ENCODE peak calls at places on chromosomes 13 and 19, in eight cellular contexts. L is HCT116, E is kidney, N is heart right ventricle, S is breast epithelium, J is tibial nerve, X is AG09319, Z is nephron progenitor cell. R is an unnamed sample.

GRCh38 chr19:51467864-51468544 is 9.8 kb upstream of the SIGLEC8 start:
- DNase-seq in L (no peak), E (no peak), N (no peak), S (peak; percentile 38), J (no peak), X (no peak), Z (no peak), R (no peak)

GRCh38 chr13:23087884-23088283 is 92.9 kb upstream of the SGCG start:
- DNase-seq in L (peak; percentile 35), E (no peak), N (no peak), S (no peak), J (peak; percentile 7), X (no peak), Z (peak; percentile 9), R (no peak)

GRCh38 chr19:39661565-39661964 is 5.9 kb downstream of the LGALS16 start:
- DNase-seq in L (no peak), E (no peak), N (no peak), S (no peak), J (no peak), X (no peak), Z (no peak), R (no peak)

GRCh38 chr13:106155411-106155810 is 380.1 kb downstream of the EFNB2 start:
- DNase-seq in L (no peak), E (no peak), N (no peak), S (no peak), J (no peak), X (no peak), Z (no peak), R (no peak)

GRCh38 chr13:29922281-29922821 is 71.9 kb upstream of the UBL3 start:
- DNase-seq in L (no peak), E (no peak), N (no peak), S (no peak), J (no peak), X (no peak), Z (no peak), R (no peak)

GRCh38 chr19:36111200-36111539 is 227 bp downstream of the OVOL3 start:
- DNase-seq in L (no peak), E (no peak), N (no peak), S (no peak), J (no peak), X (no peak), Z (no peak), R (no peak)

GRCh38 chr13:73422973-73423372 is 364.2 kb downstream of the KLF5 start:
- DNase-seq in L (no peak), E (no peak), N (no peak), S (no peak), J (no peak), X (no peak), Z (no peak), R (no peak)

GRCh38 chr19:18203408-18203862 is 407 bp downstream of the RAB3A start:
- DNase-seq in L (no peak), E (peak; percentile 89), N (peak; percentile 39), S (no peak), J (no peak), X (no peak), Z (no peak), R (no peak)

GRCh38 chr13:102609696-102610095 is 12.9 kb downstream of the TPP2 start:
- DNase-seq in L (no peak), E (no peak), N (no peak), S (no peak), J (no peak), X (no peak), Z (no peak), R (no peak)

GRCh38 chr13:111080642-111081041 is 34.5 kb upstream of the ARHGEF7 start:
- DNase-seq in L (no peak), E (no peak), N (no peak), S (no peak), J (no peak), X (no peak), Z (no peak), R (no peak)

GRCh38 chr13:111082240-111082639 is 32.9 kb upstream of the ARHGEF7 start:
- DNase-seq in L (no peak), E (no peak), N (no peak), S (no peak), J (no peak), X (no peak), Z (no peak), R (no peak)

GRCh38 chr13:111074826-111075225 is 40.3 kb upstream of the ARHGEF7 start:
- DNase-seq in L (no peak), E (no peak), N (no peak), S (no peak), J (no peak), X (no peak), Z (no peak), R (no peak)

GRCh38 chr13:111079375-111079774 is 35.7 kb upstream of the ARHGEF7 start:
- DNase-seq in L (no peak), E (no peak), N (no peak), S (no peak), J (no peak), X (no peak), Z (no peak), R (no peak)

DNA sequence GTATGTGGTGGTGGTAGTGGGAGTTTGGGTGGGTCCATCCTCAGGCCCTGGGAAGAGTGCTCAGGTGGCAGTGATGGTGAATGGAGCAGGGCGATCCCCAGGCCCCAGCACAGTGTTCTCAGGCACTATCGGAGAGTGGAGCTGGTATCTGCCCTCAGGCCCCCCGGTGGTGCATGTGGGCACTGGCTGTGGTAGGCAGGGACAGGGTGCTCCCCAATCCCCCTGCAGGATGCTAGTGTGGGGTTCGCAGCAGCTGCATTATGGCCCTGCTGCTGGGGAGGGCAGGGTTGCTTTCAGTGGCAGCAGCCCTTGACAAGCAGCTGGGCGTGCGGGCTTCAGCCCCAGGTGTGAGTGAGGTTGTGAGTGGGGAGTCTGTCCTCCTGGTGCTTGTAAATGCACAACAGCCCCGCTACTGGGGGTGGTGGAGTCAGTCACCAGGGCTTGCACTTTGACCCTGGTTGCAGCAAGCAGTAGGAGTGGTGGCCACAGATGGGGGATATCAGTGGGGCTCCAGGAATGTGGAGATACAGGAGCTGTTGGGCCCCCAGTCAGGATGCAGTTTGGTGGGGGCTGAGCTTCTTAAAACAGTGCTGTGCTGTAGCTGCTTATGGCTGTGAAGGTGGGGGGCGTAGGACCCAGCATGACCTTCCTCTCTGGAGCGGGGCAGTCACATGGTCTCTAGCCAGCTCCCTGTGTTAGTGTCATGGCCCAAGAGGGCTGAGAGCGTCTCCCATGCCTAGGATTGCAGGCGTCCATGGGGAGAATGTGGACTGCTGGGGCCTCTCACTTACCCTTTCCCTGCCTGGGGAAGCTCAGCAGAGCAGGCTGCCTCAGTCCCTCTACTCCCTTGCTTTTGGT is 38.7 kb upstream of the ARHGEF7 start:
- DNase-seq in L (no peak), E (no peak), N (no peak), S (no peak), J (no peak), X (no peak), Z (no peak), R (no peak)
- TF ChIP-seq CTCF in L (no peak), E (no peak), N (no peak), S (no peak), J (no peak), X (no peak), Z (no peak), R (no peak)

GRCh38 chr13:27200413-27201066 is 28.9 kb upstream of the USP12 start:
- DNase-seq in L (no peak), E (no peak), N (no peak), S (no peak), J (no peak), X (no peak), Z (no peak), R (no peak)

GRCh38 chr13:27199691-27200090 is 28.1 kb upstream of the USP12 start:
- DNase-seq in L (no peak), E (no peak), N (no peak), S (no peak), J (no peak), X (no peak), Z (no peak), R (no peak)

GRCh38 chr13:27192896-27193295 is 21.3 kb upstream of the USP12 start:
- DNase-seq in L (no peak), E (no peak), N (no peak), S (no peak), J (no peak), X (no peak), Z (no peak), R (no peak)

GRCh38 chr13:27194209-27194608 is 22.6 kb upstream of the USP12 start:
- DNase-seq in L (no peak), E (no peak), N (no peak), S (no peak), J (no peak), X (no peak), Z (no peak), R (no peak)

GRCh38 chr13:27194895-27195764 is 23.5 kb upstream of the USP12 start:
- DNase-seq in L (peak; percentile 96), E (no peak), N (no peak), S (no peak), J (no peak), X (peak; percentile 46), Z (no peak), R (no peak)
- TF ChIP-seq CTCF in L (no peak), E (no peak), N (no peak), S (no peak), J (no peak), X (no peak), Z (no peak), R (no peak)

GRCh38 chr19:46785054-46785979 is 3.1 kb downstream of the SLC1A5 start:
- DNase-seq in L (no peak), E (no peak), N (no peak), S (no peak), J (no peak), X (no peak), Z (no peak), R (no peak)

GRCh38 chr19:46783670-46784069 is 4.7 kb downstream of the SLC1A5 start:
- DNase-seq in L (no peak), E (no peak), N (no peak), S (no peak), J (no peak), X (no peak), Z (no peak), R (no peak)

GRCh38 chr19:46785980-46786235 is 2.5 kb downstream of the SLC1A5 start:
- DNase-seq in L (no peak), E (no peak), N (no peak), S (no peak), J (no peak), X (no peak), Z (no peak), R (no peak)

GRCh38 chr19:46782355-46783019 is 5.9 kb downstream of the SLC1A5 start:
- DNase-seq in L (no peak), E (no peak), N (no peak), S (no peak), J (no peak), X (no peak), Z (no peak), R (no peak)

GRCh38 chr19:46784262-46785053 is 3.9 kb downstream of the SLC1A5 start:
- DNase-seq in L (peak; percentile 71), E (peak; percentile 95), N (peak; percentile 30), S (peak; percentile 65), J (peak; percentile 62), X (peak; percentile 96), Z (peak; percentile 66), R (peak; percentile 96)
- TF ChIP-seq CTCF in L (no peak), E (no peak), N (no peak), S (no peak), J (peak; percentile 15), X (peak; percentile 35), Z (peak; percentile 21), R (peak; percentile 31)

DNA sequence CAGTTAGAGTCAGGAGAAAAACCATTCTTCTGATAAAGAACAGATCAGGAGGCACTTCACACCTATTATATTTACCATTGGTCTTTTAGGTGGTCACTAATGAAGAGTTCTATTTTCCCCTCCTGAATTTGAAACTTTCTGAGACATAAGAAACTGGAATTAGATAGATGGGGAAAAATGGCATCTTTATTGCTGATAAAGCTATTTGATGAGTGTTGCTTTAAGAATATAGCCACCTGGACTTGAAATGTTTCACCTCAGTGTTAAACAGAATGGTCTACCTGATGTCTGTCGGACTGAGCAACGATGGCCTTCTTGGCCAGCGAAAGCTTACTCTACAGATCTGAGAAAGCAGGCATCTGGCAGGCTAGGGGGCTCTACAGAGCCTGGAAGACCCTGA is 107.0 kb downstream of the SLITRK5 start:
- DNase-seq in L (no peak), E (no peak), N (no peak), S (no peak), J (no peak), X (no peak), Z (no peak), R (no peak)
- TF ChIP-seq CTCF in L (no peak), E (no peak), N (no peak), S (no peak), J (no peak), X (no peak), Z (no peak), R (no peak)